ENCODE peak calls at places on chromosomes 5 and 9, in seven cellular contexts. J is mucosa of descending colon; P is CD8-positive, alpha-beta T cell; X is BE2C; B is CD4-positive, CD25-positive, alpha-beta regulatory T cell; N is heart right ventricle; M is esophagus muscularis mucosa. E is an unnamed sample.
A peak's percentile ranks its signal among the peaks of the same experiment; 100 is the strongest.

GRCh38 chr5:69517763-69518212 is 25.2 kb downstream of the OCLN start:
- DNase-seq in J (no peak), P (no peak), X (no peak), B (no peak), N (no peak), M (no peak), E (peak; percentile 33)

GRCh38 chr5:100772548-100772947 is 130.5 kb downstream of the ST8SIA4 start:
- DNase-seq in J (no peak), P (no peak), X (no peak), B (no peak), N (no peak), M (no peak), E (no peak)

GRCh38 chr5:127187711-127188110 is 102.9 kb upstream of the MEGF10 start:
- DNase-seq in J (no peak), P (no peak), X (no peak), B (no peak), N (no peak), M (no peak), E (peak; percentile 99)

GRCh38 chr5:119269061-119269579 is 86.7 kb upstream of the TNFAIP8 start:
- DNase-seq in J (peak; percentile 72), P (peak; percentile 46), X (no peak), B (no peak), N (peak; percentile 25), M (no peak), E (peak; percentile 54)

GRCh38 chr9:118577121-118577520 is 792.1 kb downstream of the BRINP1 start:
- DNase-seq in J (no peak), P (no peak), X (no peak), B (no peak), N (no peak), M (no peak), E (no peak)

GRCh38 chr9:94156549-94157407 is 72.5 kb downstream of the PTPDC1 start:
- DNase-seq in J (no peak), P (no peak), X (peak; percentile 55), B (no peak), N (peak; percentile 71), M (peak; percentile 29), E (peak; percentile 85)

GRCh38 chr5:119315516-119315949 is 40.3 kb upstream of the TNFAIP8 start:
- DNase-seq in J (no peak), P (peak; percentile 53), X (no peak), B (no peak), N (no peak), M (no peak), E (no peak)

GRCh38 chr9:92293452-92294296 is at the start of gene IARS1:
- DNase-seq in J (peak; percentile 98), P (peak; percentile 100), X (peak; percentile 98), B (peak; percentile 99), N (peak; percentile 99), M (peak; percentile 100), E (peak; percentile 99)

GRCh38 chr9:95570150-95570549 is 53.4 kb upstream of the PTCH1 start:
- DNase-seq in J (no peak), P (no peak), X (no peak), B (no peak), N (no peak), M (no peak), E (peak; percentile 66)

GRCh38 chr5:146909496-146910068 is 31.0 kb upstream of the PPP2R2B start:
- DNase-seq in J (no peak), P (no peak), X (peak; percentile 72), B (no peak), N (no peak), M (no peak), E (no peak)

GRCh38 chr5:75463726-75464125 is 47.7 kb downstream of the CERT1 start:
- DNase-seq in J (no peak), P (no peak), X (no peak), B (no peak), N (no peak), M (no peak), E (no peak)

GRCh38 chr5:75461679-75462078 is 49.8 kb downstream of the CERT1 start:
- DNase-seq in J (no peak), P (no peak), X (no peak), B (no peak), N (no peak), M (no peak), E (no peak)

GRCh38 chr5:75457691-75458090 is 53.7 kb downstream of the CERT1 start:
- DNase-seq in J (no peak), P (no peak), X (no peak), B (no peak), N (no peak), M (no peak), E (no peak)

GRCh38 chr5:75460947-75461346 is 50.5 kb downstream of the CERT1 start:
- DNase-seq in J (no peak), P (no peak), X (peak; percentile 67), B (no peak), N (no peak), M (no peak), E (no peak)

DNA sequence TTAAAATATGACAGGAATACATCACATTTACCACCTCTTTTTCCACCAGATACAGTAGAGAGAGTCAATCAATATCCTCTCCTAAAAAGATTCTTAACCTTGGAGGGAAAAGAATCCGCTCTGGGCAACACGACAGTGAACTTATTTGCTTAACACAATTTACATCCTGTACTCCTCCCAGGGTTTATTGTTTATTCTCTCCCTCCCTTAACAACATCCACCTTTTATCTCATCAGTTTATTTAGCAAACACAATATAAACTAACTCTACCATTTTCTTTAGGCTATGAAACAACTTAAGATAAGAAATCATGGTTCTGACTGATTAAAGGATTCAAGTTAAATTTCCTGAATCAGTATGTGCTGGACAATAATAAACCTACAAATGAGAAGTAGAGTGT is 50.9 kb downstream of the CERT1 start:
- DNase-seq in J (no peak), P (no peak), X (no peak), B (no peak), N (no peak), M (no peak), E (no peak)
- H3K4me1 ChIP-seq in J (no peaks in the 10 kb centered on the region), P (peaks cover 6% of the 10 kb centered on the region), X (peaks cover 5% of the 10 kb centered on the region), B (peaks cover 16% of the 10 kb centered on the region), N (peaks cover 24% of the 10 kb centered on the region), M (peaks cover 16% of the 10 kb centered on the region), E (no peaks in the 10 kb centered on the region)

GRCh38 chr9:133701981-133702797 is 36.0 kb downstream of the SARDH start:
- DNase-seq in J (peak; percentile 72), P (peak; percentile 67), X (peak; percentile 8), B (peak; percentile 51), N (no peak), M (no peak), E (peak; percentile 52)
- H3K4me1 ChIP-seq in J (no peaks in the 10 kb centered on the region), P (peaks cover 41% of the 10 kb centered on the region), X (peaks cover 6% of the 10 kb centered on the region), B (peaks cover 63% of the 10 kb centered on the region), N (peaks cover 26% of the 10 kb centered on the region), M (peaks cover 8% of the 10 kb centered on the region), E (peaks cover 30% of the 10 kb centered on the region)

GRCh38 chr9:137227853-137228514 is 682 bp downstream of the RNF224 start:
- DNase-seq in J (no peak), P (no peak), X (no peak), B (no peak), N (no peak), M (no peak), E (no peak)

GRCh38 chr9:137227057-137227852 is at the start of gene RNF224:
- DNase-seq in J (peak; percentile 85), P (peak; percentile 86), X (peak; percentile 90), B (peak; percentile 66), N (peak; percentile 78), M (no peak), E (peak; percentile 92)

GRCh38 chr9:137224850-137225694 is at the start of gene CYSRT1:
- DNase-seq in J (no peak), P (no peak), X (no peak), B (no peak), N (no peak), M (no peak), E (peak; percentile 75)

GRCh38 chr9:137226338-137227056 is 805 bp upstream of the RNF224 start:
- DNase-seq in J (no peak), P (no peak), X (no peak), B (no peak), N (no peak), M (no peak), E (no peak)

GRCh38 chr9:137225701-137226331 is 842 bp downstream of the CYSRT1 start:
- DNase-seq in J (no peak), P (no peak), X (no peak), B (no peak), N (no peak), M (no peak), E (no peak)
- H3K4me1 ChIP-seq in J (peaks cover 42% of the 10 kb centered on the region), P (peaks cover 19% of the 10 kb centered on the region), X (peaks cover 10% of the 10 kb centered on the region), B (peaks cover 21% of the 10 kb centered on the region), N (peaks cover 26% of the 10 kb centered on the region), M (peaks cover 21% of the 10 kb centered on the region), E (peaks cover 40% of the 10 kb centered on the region)

GRCh38 chr9:90290716-90291485 is 351.7 kb downstream of the DIRAS2 start:
- DNase-seq in J (no peak), P (no peak), X (no peak), B (no peak), N (no peak), M (no peak), E (no peak)
- H3K4me1 ChIP-seq in J (no peaks in the 10 kb centered on the region), P (no peaks in the 10 kb centered on the region), X (no peaks in the 10 kb centered on the region), B (no peaks in the 10 kb centered on the region), N (no peaks in the 10 kb centered on the region), M (no peaks in the 10 kb centered on the region), E (no peaks in the 10 kb centered on the region)

GRCh38 chr9:25742241-25742640 is 64.0 kb upstream of the TUSC1 start:
- DNase-seq in J (no peak), P (no peak), X (no peak), B (no peak), N (no peak), M (no peak), E (peak; percentile 4)
- H3K4me1 ChIP-seq in J (no peaks in the 10 kb centered on the region), P (no peaks in the 10 kb centered on the region), X (no peaks in the 10 kb centered on the region), B (no peaks in the 10 kb centered on the region), N (no peaks in the 10 kb centered on the region), M (no peaks in the 10 kb centered on the region), E (no peaks in the 10 kb centered on the region)

GRCh38 chr5:166102947-166103346 is 2188.5 kb upstream of the WWC1 start:
- DNase-seq in J (no peak), P (no peak), X (no peak), B (no peak), N (no peak), M (no peak), E (no peak)
- H3K4me1 ChIP-seq in J (no peaks in the 10 kb centered on the region), P (no peaks in the 10 kb centered on the region), X (no peaks in the 10 kb centered on the region), B (no peaks in the 10 kb centered on the region), N (no peaks in the 10 kb centered on the region), M (no peaks in the 10 kb centered on the region), E (no peaks in the 10 kb centered on the region)

DNA sequence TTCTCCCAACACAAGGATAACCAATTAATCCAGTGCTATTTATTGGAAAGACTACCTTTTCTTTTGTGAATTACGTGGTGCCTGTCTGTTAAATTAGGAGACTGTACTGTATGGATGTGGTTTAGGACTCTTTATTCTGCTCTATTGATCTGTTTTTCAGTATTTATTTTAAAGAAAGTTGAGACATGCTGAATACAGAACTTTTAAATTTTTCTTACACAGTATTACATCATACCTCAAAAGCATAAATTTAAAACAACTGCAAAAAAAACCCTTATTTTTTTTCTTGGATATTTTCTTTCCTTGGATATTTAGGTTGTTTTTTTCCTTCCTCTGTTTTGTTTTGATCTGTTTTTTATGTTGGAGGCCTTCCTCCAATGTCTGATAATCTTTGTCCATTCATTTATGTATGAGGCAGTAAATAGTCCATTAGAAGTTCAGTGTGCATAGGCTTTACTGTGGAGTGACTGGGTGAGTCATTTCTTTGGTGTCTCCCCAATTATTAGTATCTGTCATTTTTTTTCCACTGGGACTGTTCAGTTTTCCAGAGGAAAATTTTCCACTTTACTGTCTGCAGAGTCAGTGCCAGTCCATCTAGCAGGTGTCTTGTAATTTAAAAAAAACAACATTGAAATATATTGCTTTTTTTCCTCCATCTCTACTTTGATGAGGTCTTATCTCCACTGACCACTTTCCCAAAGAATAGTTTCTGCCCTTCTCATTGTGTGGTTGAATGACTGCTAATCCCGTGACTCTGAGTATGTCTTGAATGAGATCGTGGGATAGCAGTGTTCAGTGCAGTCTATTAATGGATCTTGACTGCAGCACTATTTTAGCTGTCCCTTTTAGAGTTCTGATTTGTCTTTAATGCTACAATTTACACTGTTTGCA is 15.2 kb downstream of the CYSTM1 start:
- DNase-seq in J (no peak), P (no peak), X (no peak), B (no peak), N (no peak), M (no peak), E (no peak)
- H3K4me1 ChIP-seq in J (peaks cover 26% of the 10 kb centered on the region), P (no peaks in the 10 kb centered on the region), X (no peaks in the 10 kb centered on the region), B (no peaks in the 10 kb centered on the region), N (peaks cover 42% of the 10 kb centered on the region), M (peaks cover 16% of the 10 kb centered on the region), E (no peaks in the 10 kb centered on the region)

E was measured in SJCRH30.